ENCODE peak calls at places on chromosomes 11 and 22, in eight cellular contexts. F is CD8-positive, alpha-beta T cell; V is sigmoid colon; M is breast epithelium; E is body of pancreas; C is lung; N is HCT116; Z is tibial nerve. H is an unnamed sample.

GRCh38 chr11:64923944-64924909 is at the start of gene PPP2R5B:
- DNase-seq in F (peak; percentile 88), V (peak; percentile 98), M (peak; percentile 87), E (peak; percentile 97), C (peak; percentile 93), N (peak; percentile 85), Z (peak; percentile 92), H (peak; percentile 96)

GRCh38 chr11:132941024-132941646 is 591.2 kb downstream of the OPCML start:
- DNase-seq in F (no peak), V (no peak), M (no peak), E (peak; percentile 9), C (no peak), N (no peak), Z (peak; percentile 36), H (peak; percentile 60)

GRCh38 chr11:2931771-2932738 is 2.8 kb upstream of the PHLDA2 start:
- DNase-seq in F (no peak), V (peak; percentile 64), M (peak; percentile 50), E (no peak), C (no peak), N (no peak), Z (no peak), H (no peak)

GRCh38 chr22:19088866-19089595 is 33.2 kb downstream of the DGCR2 start:
- DNase-seq in F (no peak), V (peak; percentile 60), M (no peak), E (no peak), C (no peak), N (no peak), Z (no peak), H (no peak)

GRCh38 chr11:3169235-3169951 is 4.3 kb upstream of the OSBPL5 start:
- DNase-seq in F (no peak), V (peak; percentile 79), M (no peak), E (peak; percentile 65), C (no peak), N (peak; percentile 21), Z (peak; percentile 49), H (peak; percentile 50)

GRCh38 chr11:67303989-67304411 is 670 bp downstream of the SSH3 start:
- DNase-seq in F (no peak), V (peak; percentile 69), M (peak; percentile 67), E (peak; percentile 47), C (no peak), N (no peak), Z (no peak), H (no peak)

GRCh38 chr11:114987171-114987760 is 308.9 kb downstream of the NXPE2 start:
- DNase-seq in F (no peak), V (no peak), M (no peak), E (no peak), C (no peak), N (no peak), Z (no peak), H (no peak)

GRCh38 chr22:24951942-24952836 is at the start of gene KIAA1671:
- DNase-seq in F (peak; percentile 84), V (peak; percentile 88), M (peak; percentile 81), E (peak; percentile 93), C (peak; percentile 85), N (peak; percentile 53), Z (peak; percentile 73), H (peak; percentile 84)

GRCh38 chr22:24772493-24773220 is 1.9 kb downstream of the PIWIL3 start:
- DNase-seq in F (no peak), V (no peak), M (no peak), E (peak; percentile 7), C (no peak), N (peak; percentile 61), Z (no peak), H (peak; percentile 64)

GRCh38 chr11:117984471-117984870 is 1.7 kb upstream of the IL10RA start:
- DNase-seq in F (no peak), V (no peak), M (no peak), E (no peak), C (no peak), N (no peak), Z (no peak), H (no peak)

GRCh38 chr11:23585700-23586099 is 725.4 kb upstream of the CCDC179 start:
- DNase-seq in F (no peak), V (no peak), M (no peak), E (no peak), C (no peak), N (no peak), Z (no peak), H (no peak)

GRCh38 chr11:47587733-47588326 is 1.4 kb downstream of the FAM180B start:
- DNase-seq in F (no peak), V (peak; percentile 82), M (no peak), E (no peak), C (peak; percentile 46), N (no peak), Z (peak; percentile 54), H (no peak)

GRCh38 chr22:41092023-41092817 is at the start of gene EP300:
- DNase-seq in F (peak; percentile 83), V (peak; percentile 95), M (peak; percentile 87), E (peak; percentile 76), C (peak; percentile 87), N (peak; percentile 40), Z (peak; percentile 88), H (peak; percentile 90)

GRCh38 chr11:28144808-28145207 is 36.6 kb downstream of the METTL15 start:
- DNase-seq in F (no peak), V (no peak), M (no peak), E (no peak), C (no peak), N (no peak), Z (no peak), H (peak; percentile 54)

GRCh38 chr11:45662665-45663485 is 2.5 kb downstream of the CHST1 start:
- DNase-seq in F (no peak), V (peak; percentile 57), M (no peak), E (no peak), C (no peak), N (no peak), Z (no peak), H (peak; percentile 95)
- H3K4me3 ChIP-seq in F (no peak overlapping the region), V (no peak overlapping the region), M (no peak overlapping the region), E (no peak overlapping the region), C (no peak overlapping the region), N (no peak overlapping the region), Z (no peak overlapping the region), H (peak overlapping the region; percentile 63)

DNA sequence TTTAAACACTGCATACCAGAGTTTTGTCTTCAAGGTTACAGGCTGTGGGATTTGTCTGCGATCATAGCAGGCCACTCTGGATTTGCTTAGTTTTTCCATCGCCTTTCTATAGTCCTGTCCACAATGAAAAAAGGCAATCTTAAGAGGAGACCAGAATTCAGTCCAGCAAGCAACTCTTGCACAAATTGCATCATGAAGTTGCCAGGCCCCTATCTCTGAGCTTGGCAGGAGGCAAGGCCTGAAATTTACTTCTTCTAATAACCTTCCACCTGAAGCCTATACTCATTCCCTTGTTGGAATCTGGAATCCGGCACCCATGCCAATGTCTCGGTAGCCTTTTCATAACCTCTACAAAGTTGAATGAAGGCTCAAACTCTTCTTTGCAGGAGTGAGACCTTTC is 100.1 kb downstream of the NAV2 start:
- DNase-seq in F (no peak), V (no peak), M (no peak), E (no peak), C (no peak), N (no peak), Z (no peak), H (no peak)
- H3K4me1 ChIP-seq in F (no peaks in the 10 kb centered on the region), V (peaks cover 91% of the 10 kb centered on the region), M (peaks cover 14% of the 10 kb centered on the region), E (peaks cover 47% of the 10 kb centered on the region), C (peaks cover 3% of the 10 kb centered on the region), N (no peaks in the 10 kb centered on the region), Z (no peaks in the 10 kb centered on the region), H (no peaks in the 10 kb centered on the region)

GRCh38 chr22:31081963-31082605 is 966 bp downstream of the SMTN start:
- DNase-seq in F (no peak), V (no peak), M (no peak), E (no peak), C (no peak), N (no peak), Z (no peak), H (no peak)

GRCh38 chr22:31077681-31078080 is 3.4 kb upstream of the SMTN start:
- DNase-seq in F (no peak), V (no peak), M (no peak), E (no peak), C (no peak), N (no peak), Z (no peak), H (no peak)

GRCh38 chr22:31080848-31081649 is at the start of gene SMTN:
- DNase-seq in F (peak; percentile 82), V (peak; percentile 97), M (peak; percentile 93), E (peak; percentile 98), C (peak; percentile 93), N (peak; percentile 83), Z (peak; percentile 89), H (peak; percentile 93)

GRCh38 chr22:31080164-31080847 is 812 bp upstream of the SMTN start:
- DNase-seq in F (no peak), V (no peak), M (no peak), E (no peak), C (no peak), N (no peak), Z (no peak), H (no peak)

DNA sequence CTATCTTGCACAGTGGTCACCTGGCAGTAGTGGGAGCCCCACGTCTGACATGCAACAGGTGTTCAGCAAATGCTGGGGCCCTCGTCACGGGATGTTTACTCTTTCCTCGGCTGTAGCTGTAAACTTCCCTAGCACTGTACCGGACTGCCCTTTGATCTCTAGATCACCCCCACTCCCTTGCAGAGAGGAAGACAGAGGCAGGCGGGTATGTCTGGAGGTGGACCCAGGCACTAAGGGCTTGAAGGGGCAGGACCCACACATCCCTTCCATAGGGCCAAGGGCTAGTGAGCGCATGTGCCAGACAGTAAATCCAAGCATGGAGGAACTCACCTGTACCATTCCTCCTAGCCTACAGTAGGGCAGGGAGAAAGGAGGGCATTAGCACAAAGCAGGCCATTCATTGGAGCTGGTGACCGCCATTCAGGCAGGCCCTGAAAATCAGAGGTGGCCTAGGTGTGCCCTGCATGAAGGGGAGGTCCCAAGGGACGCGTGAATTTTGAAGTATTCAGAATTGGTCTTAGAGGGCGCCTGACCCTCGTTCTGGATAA is 1.9 kb upstream of the SMTN start:
- DNase-seq in F (no peak), V (no peak), M (no peak), E (peak; percentile 90), C (no peak), N (no peak), Z (no peak), H (no peak)
- TF ChIP-seq CTCF in F (no peak), V (no peak), M (no peak), E (no peak), C (no peak), N (no peak), Z (no peak), H (no peak)

GRCh38 chr11:826836-827145 is 928 bp upstream of the CRACR2B start:
- DNase-seq in F (no peak), V (no peak), M (no peak), E (no peak), C (no peak), N (no peak), Z (no peak), H (no peak)

GRCh38 chr11:824292-824880 is 3.3 kb upstream of the CRACR2B start:
- DNase-seq in F (no peak), V (no peak), M (no peak), E (peak; percentile 93), C (no peak), N (no peak), Z (no peak), H (no peak)

GRCh38 chr11:824942-825341 is 2.8 kb upstream of the CRACR2B start:
- DNase-seq in F (no peak), V (no peak), M (no peak), E (peak; percentile 91), C (no peak), N (no peak), Z (no peak), H (no peak)

GRCh38 chr11:827146-827860 is 416 bp upstream of the CRACR2B start:
- DNase-seq in F (no peak), V (no peak), M (no peak), E (peak; percentile 91), C (peak; percentile 61), N (no peak), Z (no peak), H (no peak)

GRCh38 chr11:825366-826231 is 2.1 kb upstream of the CRACR2B start:
- DNase-seq in F (no peak), V (no peak), M (peak; percentile 85), E (peak; percentile 87), C (no peak), N (no peak), Z (no peak), H (no peak)
- H3K4me3 ChIP-seq in F (no peak overlapping the region), V (no peak overlapping the region), M (peak overlapping the region; percentile 79), E (no peak overlapping the region), C (no peak overlapping the region), N (no peak overlapping the region), Z (no peak overlapping the region), H (no peak overlapping the region)

H was measured in A673.